ENCODE peak calls at places on chromosomes 3 and 15, in five cellular contexts. One of them, this sample, is unnamed.

GRCh38 chr3:9600597-9600996 is 47.0 kb upstream of the LHFPL4 start:
- DNase-seq in fibroblast of lung: peak; percentile 6
- DNase-seq in keratinocyte: no peak
- DNase-seq in suprapubic skin: no peak
- DNase-seq in endodermal cell: no peak
- DNase-seq in this sample: peak; percentile 75

GRCh38 chr15:43800286-43801136 is at the start of gene HYPK:
- DNase-seq in fibroblast of lung: peak; percentile 86
- DNase-seq in keratinocyte: no peak
- DNase-seq in suprapubic skin: peak; percentile 97
- DNase-seq in endodermal cell: peak; percentile 95
- DNase-seq in this sample: peak; percentile 96

GRCh38 chr3:156772588-156773206 is 53.5 kb upstream of the LEKR1 start:
- DNase-seq in fibroblast of lung: peak; percentile 45
- DNase-seq in keratinocyte: no peak
- DNase-seq in suprapubic skin: no peak
- DNase-seq in endodermal cell: no peak
- DNase-seq in this sample: no peak

GRCh38 chr15:23897091-23897490 is 210.0 kb upstream of the NDN start:
- DNase-seq in fibroblast of lung: no peak
- DNase-seq in keratinocyte: no peak
- DNase-seq in suprapubic skin: no peak
- DNase-seq in endodermal cell: no peak
- DNase-seq in this sample: no peak

GRCh38 chr15:68730491-68731317 is 90.0 kb downstream of the ANP32A start:
- DNase-seq in fibroblast of lung: peak; percentile 42
- DNase-seq in keratinocyte: no peak
- DNase-seq in suprapubic skin: no peak
- DNase-seq in endodermal cell: peak; percentile 82
- DNase-seq in this sample: peak; percentile 72

GRCh38 chr3:42394579-42395288 is 15.7 kb downstream of the LYZL4 start:
- DNase-seq in fibroblast of lung: no peak
- DNase-seq in keratinocyte: no peak
- DNase-seq in suprapubic skin: no peak
- DNase-seq in endodermal cell: no peak
- DNase-seq in this sample: no peak

GRCh38 chr3:133188996-133189395 is 150.8 kb downstream of the TMEM108 start:
- DNase-seq in fibroblast of lung: no peak
- DNase-seq in keratinocyte: no peak
- DNase-seq in suprapubic skin: no peak
- DNase-seq in endodermal cell: no peak
- DNase-seq in this sample: no peak

GRCh38 chr15:90327313-90327712 is 24.8 kb upstream of the ZNF774 start:
- DNase-seq in fibroblast of lung: no peak
- DNase-seq in keratinocyte: no peak
- DNase-seq in suprapubic skin: peak; percentile 10
- DNase-seq in endodermal cell: no peak
- DNase-seq in this sample: no peak

GRCh38 chr3:45566951-45567411 is 27.6 kb upstream of the LIMD1 start:
- DNase-seq in fibroblast of lung: no peak
- DNase-seq in keratinocyte: no peak
- DNase-seq in suprapubic skin: no peak
- DNase-seq in endodermal cell: no peak
- DNase-seq in this sample: no peak

GRCh38 chr15:90062023-90062728 is 40.1 kb downstream of the IDH2 start:
- DNase-seq in fibroblast of lung: peak; percentile 10
- DNase-seq in keratinocyte: peak; percentile 92
- DNase-seq in suprapubic skin: no peak
- DNase-seq in endodermal cell: peak; percentile 94
- DNase-seq in this sample: no peak

GRCh38 chr3:155204851-155205250 is 88.6 kb downstream of the STRIT1 start:
- DNase-seq in fibroblast of lung: no peak
- DNase-seq in keratinocyte: no peak
- DNase-seq in suprapubic skin: no peak
- DNase-seq in endodermal cell: no peak
- DNase-seq in this sample: no peak

GRCh38 chr3:123627673-123628670 is 43.1 kb upstream of the HACD2 start:
- DNase-seq in fibroblast of lung: no peak
- DNase-seq in keratinocyte: no peak
- DNase-seq in suprapubic skin: no peak
- DNase-seq in endodermal cell: no peak
- DNase-seq in this sample: no peak

GRCh38 chr3:131033480-131034080 is 6.9 kb downstream of the NEK11 start:
- DNase-seq in fibroblast of lung: peak; percentile 27
- DNase-seq in keratinocyte: peak; percentile 11
- DNase-seq in suprapubic skin: no peak
- DNase-seq in endodermal cell: no peak
- DNase-seq in this sample: peak; percentile 65

GRCh38 chr3:129001101-129001816 is at the start of gene EFCC1:
- DNase-seq in fibroblast of lung: peak; percentile 25
- DNase-seq in keratinocyte: no peak
- DNase-seq in suprapubic skin: peak; percentile 83
- DNase-seq in endodermal cell: peak; percentile 86
- DNase-seq in this sample: peak; percentile 81
- H3K4me1 ChIP-seq in fibroblast of lung: peaks cover 5% of the 10 kb centered on the region
- H3K4me1 ChIP-seq in keratinocyte: no peaks in the 10 kb centered on the region
- H3K4me1 ChIP-seq in suprapubic skin: peaks cover 51% of the 10 kb centered on the region
- H3K4me1 ChIP-seq in endodermal cell: peaks cover 7% of the 10 kb centered on the region
- H3K4me1 ChIP-seq in this sample: no peaks in the 10 kb centered on the region

GRCh38 chr3:183546625-183547024 is 8.9 kb downstream of the KLHL6 start:
- DNase-seq in fibroblast of lung: no peak
- DNase-seq in keratinocyte: no peak
- DNase-seq in suprapubic skin: no peak
- DNase-seq in endodermal cell: no peak
- DNase-seq in this sample: no peak
- H3K4me3 ChIP-seq in fibroblast of lung: no peak overlapping the region
- H3K4me3 ChIP-seq in keratinocyte: no peak overlapping the region
- H3K4me3 ChIP-seq in suprapubic skin: no peak overlapping the region
- H3K4me3 ChIP-seq in endodermal cell: no peak overlapping the region
- H3K4me3 ChIP-seq in this sample: no peak overlapping the region

DNA sequence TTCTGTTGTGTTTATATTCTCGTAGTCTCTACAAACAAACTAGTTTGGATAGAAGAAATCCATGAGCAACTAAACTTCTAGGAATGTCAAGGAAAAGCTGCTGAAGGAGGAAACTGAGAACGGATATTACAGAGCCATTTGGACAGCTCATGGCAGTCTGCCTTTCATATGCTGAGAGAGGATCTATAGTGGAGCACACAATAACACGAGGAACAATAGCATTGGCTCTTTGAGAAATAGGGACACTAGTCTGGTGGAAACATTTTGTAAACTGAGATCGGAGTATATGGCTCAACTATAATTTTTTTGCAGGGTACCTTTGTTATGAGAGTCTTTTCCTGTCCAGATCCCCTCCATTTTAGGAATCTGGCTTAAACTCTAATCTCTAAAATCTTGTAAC is 200.5 kb downstream of the CLSTN2 start:
- DNase-seq in fibroblast of lung: no peak
- DNase-seq in keratinocyte: no peak
- DNase-seq in suprapubic skin: no peak
- DNase-seq in endodermal cell: no peak
- DNase-seq in this sample: no peak
- H3K4me1 ChIP-seq in fibroblast of lung: no peaks in the 10 kb centered on the region
- H3K4me1 ChIP-seq in keratinocyte: no peaks in the 10 kb centered on the region
- H3K4me1 ChIP-seq in suprapubic skin: no peaks in the 10 kb centered on the region
- H3K4me1 ChIP-seq in endodermal cell: peaks cover 3% of the 10 kb centered on the region
- H3K4me1 ChIP-seq in this sample: no peaks in the 10 kb centered on the region

DNA sequence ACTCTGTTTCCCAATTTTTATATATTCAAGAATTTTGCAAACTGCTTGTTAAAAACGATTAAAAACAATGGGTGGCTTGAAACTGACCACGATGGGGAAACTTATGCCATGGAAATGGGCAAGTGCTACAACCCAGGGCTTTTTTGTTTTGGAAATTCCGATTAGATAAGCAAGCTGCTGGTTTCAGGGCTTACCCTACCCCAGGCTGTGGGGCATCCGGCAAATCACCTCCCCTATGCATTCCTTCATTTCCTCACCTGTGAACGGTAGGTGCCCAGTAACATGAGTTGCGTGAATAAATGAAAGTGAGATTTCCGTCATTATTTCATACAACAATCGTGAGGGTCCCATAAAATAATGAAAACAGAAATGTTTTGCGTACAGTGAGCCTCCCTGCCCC is 34.3 kb downstream of the ST6GAL1 start:
- DNase-seq in fibroblast of lung: no peak
- DNase-seq in keratinocyte: no peak
- DNase-seq in suprapubic skin: no peak
- DNase-seq in endodermal cell: peak; percentile 78
- DNase-seq in this sample: no peak
- H3K4me3 ChIP-seq in fibroblast of lung: no peak overlapping the region
- H3K4me3 ChIP-seq in keratinocyte: no peak overlapping the region
- H3K4me3 ChIP-seq in suprapubic skin: no peak overlapping the region
- H3K4me3 ChIP-seq in endodermal cell: no peak overlapping the region
- H3K4me3 ChIP-seq in this sample: no peak overlapping the region

GRCh38 chr3:122307288-122307687 is 17.8 kb upstream of the CSTA start:
- DNase-seq in fibroblast of lung: no peak
- DNase-seq in keratinocyte: no peak
- DNase-seq in suprapubic skin: no peak
- DNase-seq in endodermal cell: no peak
- DNase-seq in this sample: no peak

GRCh38 chr3:122312826-122313225 is 12.2 kb upstream of the CSTA start:
- DNase-seq in fibroblast of lung: no peak
- DNase-seq in keratinocyte: no peak
- DNase-seq in suprapubic skin: no peak
- DNase-seq in endodermal cell: no peak
- DNase-seq in this sample: no peak

GRCh38 chr3:122307987-122308386 is 17.1 kb upstream of the CSTA start:
- DNase-seq in fibroblast of lung: no peak
- DNase-seq in keratinocyte: no peak
- DNase-seq in suprapubic skin: no peak
- DNase-seq in endodermal cell: no peak
- DNase-seq in this sample: no peak

GRCh38 chr3:122313261-122313660 is 11.8 kb upstream of the CSTA start:
- DNase-seq in fibroblast of lung: no peak
- DNase-seq in keratinocyte: no peak
- DNase-seq in suprapubic skin: no peak
- DNase-seq in endodermal cell: no peak
- DNase-seq in this sample: no peak

GRCh38 chr3:122310361-122310760 is 14.7 kb upstream of the CSTA start:
- DNase-seq in fibroblast of lung: no peak
- DNase-seq in keratinocyte: no peak
- DNase-seq in suprapubic skin: no peak
- DNase-seq in endodermal cell: no peak
- DNase-seq in this sample: no peak
- H3K4me1 ChIP-seq in fibroblast of lung: no peaks in the 10 kb centered on the region
- H3K4me1 ChIP-seq in keratinocyte: peaks cover 29% of the 10 kb centered on the region
- H3K4me1 ChIP-seq in suprapubic skin: peaks cover 45% of the 10 kb centered on the region
- H3K4me1 ChIP-seq in endodermal cell: peaks cover 3% of the 10 kb centered on the region
- H3K4me1 ChIP-seq in this sample: peaks cover 4% of the 10 kb centered on the region

GRCh38 chr15:37045859-37046318 is 54.5 kb downstream of the MEIS2 start:
- DNase-seq in fibroblast of lung: no peak
- DNase-seq in keratinocyte: no peak
- DNase-seq in suprapubic skin: no peak
- DNase-seq in endodermal cell: peak; percentile 88
- DNase-seq in this sample: no peak

GRCh38 chr15:37046876-37047614 is 53.3 kb downstream of the MEIS2 start:
- DNase-seq in fibroblast of lung: peak; percentile 85
- DNase-seq in keratinocyte: no peak
- DNase-seq in suprapubic skin: no peak
- DNase-seq in endodermal cell: no peak
- DNase-seq in this sample: peak; percentile 66

GRCh38 chr15:37041836-37042235 is 58.5 kb downstream of the MEIS2 start:
- DNase-seq in fibroblast of lung: no peak
- DNase-seq in keratinocyte: no peak
- DNase-seq in suprapubic skin: no peak
- DNase-seq in endodermal cell: no peak
- DNase-seq in this sample: no peak

GRCh38 chr15:37041042-37041441 is 59.3 kb downstream of the MEIS2 start:
- DNase-seq in fibroblast of lung: no peak
- DNase-seq in keratinocyte: no peak
- DNase-seq in suprapubic skin: no peak
- DNase-seq in endodermal cell: no peak
- DNase-seq in this sample: peak; percentile 13

GRCh38 chr15:37045241-37045640 is 55.1 kb downstream of the MEIS2 start:
- DNase-seq in fibroblast of lung: no peak
- DNase-seq in keratinocyte: no peak
- DNase-seq in suprapubic skin: no peak
- DNase-seq in endodermal cell: no peak
- DNase-seq in this sample: no peak
- H3K4me3 ChIP-seq in fibroblast of lung: no peak overlapping the region
- H3K4me3 ChIP-seq in keratinocyte: no peak overlapping the region
- H3K4me3 ChIP-seq in suprapubic skin: no peak overlapping the region
- H3K4me3 ChIP-seq in endodermal cell: peak overlapping the region; percentile 76
- H3K4me3 ChIP-seq in this sample: no peak overlapping the region

DNA sequence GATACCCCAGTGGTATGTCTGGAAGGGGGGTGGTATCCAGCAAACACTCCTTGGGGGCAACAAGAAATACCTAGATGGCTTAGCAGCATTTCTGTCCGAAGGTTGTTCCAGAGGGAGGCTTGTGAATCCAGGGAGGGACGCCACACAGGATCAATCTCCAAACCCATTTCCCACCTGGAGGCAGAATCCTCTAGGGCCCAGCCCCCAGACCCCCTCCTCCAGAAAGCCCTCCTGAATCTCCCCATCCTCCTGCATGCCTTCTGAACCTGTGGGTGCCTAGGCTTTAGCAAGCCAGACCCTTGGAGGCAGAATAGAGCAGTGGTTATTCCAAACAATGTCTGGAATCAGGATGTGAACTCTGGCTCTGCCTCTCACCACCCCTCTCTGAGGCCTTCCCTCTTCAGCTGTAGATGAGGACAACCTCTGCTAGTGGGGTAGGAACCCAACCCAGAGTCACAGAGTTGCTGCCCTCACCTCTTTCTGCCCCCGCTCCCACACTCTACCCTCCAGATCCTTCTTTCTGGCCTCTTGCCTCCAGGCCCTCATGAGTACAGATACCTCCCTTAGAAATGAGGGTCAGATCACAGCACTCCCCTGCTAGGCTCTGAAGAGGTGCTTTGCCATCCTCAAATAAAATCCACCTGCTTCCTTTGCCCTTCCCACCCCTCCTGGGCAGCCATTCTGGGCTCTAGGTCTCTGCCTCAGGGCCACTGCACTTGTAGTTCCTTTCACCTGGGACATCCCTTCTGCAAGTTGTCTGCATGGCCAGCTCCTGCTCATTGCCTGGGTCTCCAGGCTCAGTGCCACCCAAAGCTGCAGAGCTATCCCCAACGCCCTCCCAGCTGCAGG is 8.1 kb downstream of the CISH start:
- DNase-seq in fibroblast of lung: no peak
- DNase-seq in keratinocyte: no peak
- DNase-seq in suprapubic skin: no peak
- DNase-seq in endodermal cell: no peak
- DNase-seq in this sample: peak; percentile 26
- H3K4me1 ChIP-seq in fibroblast of lung: peaks cover 22% of the 10 kb centered on the region
- H3K4me1 ChIP-seq in keratinocyte: peaks cover 49% of the 10 kb centered on the region
- H3K4me1 ChIP-seq in suprapubic skin: peaks cover 92% of the 10 kb centered on the region
- H3K4me1 ChIP-seq in endodermal cell: no peaks in the 10 kb centered on the region
- H3K4me1 ChIP-seq in this sample: peaks cover 29% of the 10 kb centered on the region

GRCh38 chr3:161914703-161915102 is 418.1 kb downstream of the OTOL1 start:
- DNase-seq in fibroblast of lung: peak; percentile 85
- DNase-seq in keratinocyte: no peak
- DNase-seq in suprapubic skin: no peak
- DNase-seq in endodermal cell: peak; percentile 79
- DNase-seq in this sample: peak; percentile 32
- H3K4me3 ChIP-seq in fibroblast of lung: no peak overlapping the region
- H3K4me3 ChIP-seq in keratinocyte: no peak overlapping the region
- H3K4me3 ChIP-seq in suprapubic skin: no peak overlapping the region
- H3K4me3 ChIP-seq in endodermal cell: no peak overlapping the region
- H3K4me3 ChIP-seq in this sample: peak overlapping the region; percentile 42